ENCODE peak calls at places on chromosomes 4 and X, in nine cellular contexts. D is psoas muscle; S is cardiac fibroblast; Q is ovary; T is H9; M is heart left ventricle; O is astrocyte of the spinal cord; J is stomach; P is CD4-positive, alpha-beta T cell. I is an unnamed sample.

GRCh38 chr4:153142700-153143438 is 61.4 kb upstream of the TRIM2 start:
- DNase-seq in J (peak; percentile 89), O (peak; percentile 82), T (peak; percentile 72), D (peak; percentile 55), P (peak; percentile 38), Q (peak; percentile 71), M (peak; percentile 62), S (peak; percentile 81), I (peak; percentile 54)

GRCh38 chr4:3862640-3863420 is 96.6 kb downstream of the ADRA2C start:
- DNase-seq in T (peak; percentile 97), Q (no peak), S (no peak), J (no peak), O (no peak), M (peak; percentile 54), D (no peak), P (no peak), I (no peak)

GRCh38 chrX:121671649-121672048 is 624.2 kb downstream of the GLUD2 start:
- DNase-seq in P (no peak), M (no peak), T (no peak), S (no peak), D (no peak), O (no peak), J (no peak), Q (no peak), I (no peak)

GRCh38 chr4:185710487-185710995 is 101.5 kb downstream of the SORBS2 start:
- DNase-seq in D (no peak), S (no peak), O (peak; percentile 47), J (no peak), T (no peak), Q (no peak), P (no peak), M (no peak), I (no peak)

GRCh38 chr4:123398151-123398802 is 1.7 kb downstream of the SPRY1 start:
- DNase-seq in O (peak; percentile 64), P (peak; percentile 39), M (peak; percentile 65), J (peak; percentile 82), D (peak; percentile 79), S (no peak), Q (peak; percentile 80), T (peak; percentile 65), I (peak; percentile 69)

GRCh38 chr4:143186634-143187033 is 1.9 kb downstream of the USP38 start:
- DNase-seq in D (no peak), O (peak; percentile 22), P (no peak), J (no peak), M (no peak), S (peak; percentile 12), T (no peak), Q (no peak), I (no peak)

GRCh38 chrX:134570899-134571298 is 87.4 kb downstream of the PLAC1 start:
- DNase-seq in D (no peak), O (no peak), Q (no peak), M (no peak), P (no peak), T (no peak), S (no peak), J (no peak), I (no peak)

GRCh38 chr4:40325406-40326019 is 9.6 kb upstream of the CHRNA9 start:
- DNase-seq in S (peak; percentile 80), Q (peak; percentile 32), T (no peak), M (no peak), J (no peak), D (no peak), P (peak; percentile 46), O (peak; percentile 78), I (peak; percentile 63)

GRCh38 chr4:166165829-166166420 is 292.9 kb downstream of the TLL1 start:
- DNase-seq in D (no peak), J (no peak), M (no peak), P (no peak), S (peak; percentile 86), O (peak; percentile 84), Q (no peak), T (no peak), I (no peak)

GRCh38 chrX:135395064-135395463 is 26.7 kb upstream of the SMIM10L2A start:
- DNase-seq in J (no peak), D (no peak), O (no peak), M (no peak), P (no peak), Q (no peak), S (no peak), T (no peak), I (no peak)

GRCh38 chr4:27789768-27790167 is 929.1 kb downstream of the STIM2 start:
- DNase-seq in T (no peak), Q (no peak), O (peak; percentile 40), J (no peak), D (no peak), P (no peak), S (no peak), M (no peak), I (no peak)

GRCh38 chrX:77658886-77659285 is 127.1 kb downstream of the ATRX start:
- DNase-seq in S (no peak), Q (no peak), D (no peak), P (no peak), O (no peak), J (no peak), M (no peak), T (no peak), I (no peak)

GRCh38 chrX:7054219-7055206 is 93.0 kb upstream of the STS start:
- DNase-seq in S (no peak), M (no peak), J (no peak), T (no peak), Q (no peak), D (no peak), O (no peak), P (no peak), I (no peak)

DNA sequence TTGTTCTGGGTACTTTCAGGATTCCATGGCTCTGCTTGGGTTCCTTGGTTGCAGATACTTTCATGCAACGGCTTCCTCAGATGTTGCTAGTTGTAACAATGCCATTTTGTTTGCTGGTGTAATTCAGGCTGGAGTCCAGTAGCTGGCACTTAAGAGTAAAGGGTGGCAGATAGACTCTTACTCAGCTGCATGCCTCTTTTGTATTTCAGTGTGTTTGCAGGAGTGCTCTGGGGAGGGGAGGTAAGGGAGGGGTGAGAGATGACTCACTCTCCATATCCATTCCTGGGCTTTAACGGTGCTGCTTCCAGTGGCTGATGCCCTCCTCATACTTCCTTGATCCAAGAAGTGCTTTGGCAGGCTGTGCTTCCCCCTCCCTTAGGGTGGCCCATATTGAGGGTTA is 155.2 kb downstream of the ZNF330 start:
- DNase-seq in M (no peak), S (peak; percentile 79), Q (no peak), D (no peak), P (no peak), J (no peak), T (peak; percentile 44), O (peak; percentile 81), I (no peak)
- TF ChIP-seq CTCF in M (no peak), S (peak; percentile 88), Q (no peak), D (no peak), P (no peak), J (no peak), T (peak; percentile 25), O (peak; percentile 63), I (no peak)

GRCh38 chrX:129823115-129823514 is 20.6 kb downstream of the ZDHHC9 start:
- DNase-seq in O (peak; percentile 45), J (peak; percentile 33), Q (no peak), P (peak; percentile 16), D (no peak), M (peak; percentile 13), T (no peak), S (peak; percentile 61), I (no peak)
- TF ChIP-seq CTCF in O (peak; percentile 65), J (no peak), Q (no peak), P (peak; percentile 73), D (peak; percentile 47), M (no peak), T (peak; percentile 70), S (peak; percentile 51), I (peak; percentile 76)

GRCh38 chr4:114649908-114650307 is 51.3 kb downstream of the UGT8 start:
- DNase-seq in J (no peak), P (no peak), Q (no peak), M (no peak), O (no peak), S (no peak), T (no peak), D (no peak), I (no peak)
- TF ChIP-seq CTCF in J (no peak), P (no peak), Q (no peak), M (no peak), O (no peak), S (no peak), T (no peak), D (no peak), I (no peak)

DNA sequence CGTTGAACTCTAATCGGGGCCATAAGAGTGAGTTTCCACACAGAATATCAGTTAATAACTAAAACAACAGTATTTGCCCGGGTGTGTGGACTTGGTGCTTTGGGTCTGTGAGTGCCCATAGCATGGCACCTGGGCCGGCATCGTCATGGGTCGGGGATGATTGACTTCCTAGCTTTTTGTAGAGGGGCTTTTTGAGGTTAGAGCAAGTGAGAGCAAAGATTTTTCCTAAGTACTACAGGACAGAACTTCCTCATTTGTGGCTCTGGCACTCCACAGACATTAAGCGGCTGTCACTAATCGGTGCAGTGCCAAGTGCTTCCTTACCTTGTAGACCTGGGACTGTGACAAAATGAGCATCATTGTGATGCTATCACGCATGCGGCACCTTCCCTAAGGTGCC is 81.0 kb downstream of the SHROOM2 start:
- DNase-seq in J (no peak), P (no peak), Q (no peak), D (no peak), M (no peak), O (no peak), S (no peak), T (no peak), I (no peak)
- TF ChIP-seq CTCF in J (no peak), P (no peak), Q (no peak), D (no peak), M (no peak), O (no peak), S (no peak), T (no peak), I (no peak)

DNA sequence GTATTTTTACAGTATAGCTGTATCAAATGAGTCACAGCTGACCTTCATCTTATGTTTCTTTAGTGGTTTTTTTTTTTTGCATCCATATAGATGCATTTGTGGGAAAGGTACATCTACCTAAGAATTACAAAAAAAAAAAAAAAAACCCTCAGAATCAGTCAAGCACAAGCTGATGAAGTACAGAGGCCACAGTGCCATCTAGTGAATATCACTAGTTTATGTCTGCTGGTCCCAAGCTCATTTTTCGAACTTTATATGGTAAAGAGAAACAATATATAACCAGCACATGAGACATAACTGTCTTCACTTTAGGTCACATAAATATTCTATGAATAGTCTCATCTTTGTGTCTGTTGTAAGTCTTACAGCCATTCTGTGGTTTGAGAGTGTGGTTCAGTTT is 220.1 kb downstream of the DLG3 start:
- DNase-seq in P (no peak), S (peak; percentile 36), T (no peak), Q (no peak), D (no peak), M (no peak), O (peak; percentile 36), J (no peak), I (no peak)
- TF ChIP-seq CTCF in P (no peak), S (peak; percentile 22), T (peak; percentile 56), Q (no peak), D (no peak), M (no peak), O (peak; percentile 34), J (no peak), I (no peak)

GRCh38 chr4:8037150-8037769 is 97.6 kb upstream of the AFAP1 start:
- DNase-seq in Q (no peak), J (no peak), P (no peak), T (no peak), D (no peak), M (no peak), O (no peak), S (no peak), I (no peak)
- TF ChIP-seq CTCF in Q (no peak), J (no peak), P (no peak), T (no peak), D (no peak), M (no peak), O (no peak), S (no peak), I (no peak)

GRCh38 chrX:114626323-114626722 is 42.4 kb downstream of the HTR2C start:
- DNase-seq in S (peak; percentile 43), M (no peak), P (no peak), T (no peak), J (no peak), Q (no peak), D (no peak), O (peak; percentile 12), I (no peak)
- TF ChIP-seq CTCF in S (peak; percentile 29), M (peak; percentile 22), P (no peak), T (peak; percentile 77), J (no peak), Q (no peak), D (peak; percentile 22), O (peak; percentile 40), I (no peak)

I was measured in CD14-positive monocyte.